ENCODE peak calls at places on chromosomes 5 and 9, in five cellular contexts. One of them, this sample, is unnamed.

GRCh38 chr5:6686916-6687409 is 26.3 kb upstream of the TENT4A start:
- DNase-seq in SK-N-SH: no peak
- DNase-seq in uterus: no peak
- DNase-seq in colonic mucosa: no peak
- DNase-seq in H9: peak; percentile 58
- DNase-seq in this sample: peak; percentile 33

GRCh38 chr5:157994271-157994691 is 135.3 kb upstream of the CLINT1 start:
- DNase-seq in SK-N-SH: no peak
- DNase-seq in uterus: no peak
- DNase-seq in colonic mucosa: no peak
- DNase-seq in H9: no peak
- DNase-seq in this sample: no peak

GRCh38 chr5:45376463-45376862 is 319.7 kb downstream of the HCN1 start:
- DNase-seq in SK-N-SH: no peak
- DNase-seq in uterus: no peak
- DNase-seq in colonic mucosa: no peak
- DNase-seq in H9: no peak
- DNase-seq in this sample: peak; percentile 8

GRCh38 chr9:34601883-34602570 is 9.9 kb downstream of the RPP25L start:
- DNase-seq in SK-N-SH: no peak
- DNase-seq in uterus: no peak
- DNase-seq in colonic mucosa: no peak
- DNase-seq in H9: peak; percentile 55
- DNase-seq in this sample: no peak

GRCh38 chr9:134737842-134738580 is 96.4 kb downstream of the COL5A1 start:
- DNase-seq in SK-N-SH: no peak
- DNase-seq in uterus: no peak
- DNase-seq in colonic mucosa: no peak
- DNase-seq in H9: no peak
- DNase-seq in this sample: no peak

GRCh38 chr9:82799300-82799699 is 263.6 kb downstream of the RASEF start:
- DNase-seq in SK-N-SH: no peak
- DNase-seq in uterus: no peak
- DNase-seq in colonic mucosa: no peak
- DNase-seq in H9: no peak
- DNase-seq in this sample: no peak

GRCh38 chr5:146704949-146705665 is 173.4 kb downstream of the PPP2R2B start:
- DNase-seq in SK-N-SH: no peak
- DNase-seq in uterus: no peak
- DNase-seq in colonic mucosa: no peak
- DNase-seq in H9: no peak
- DNase-seq in this sample: no peak

GRCh38 chr5:31581498-31582099 is 49.5 kb downstream of the C5orf22 start:
- DNase-seq in SK-N-SH: peak; percentile 39
- DNase-seq in uterus: no peak
- DNase-seq in colonic mucosa: no peak
- DNase-seq in H9: no peak
- DNase-seq in this sample: peak; percentile 49

GRCh38 chr9:69590241-69590640 is 81.9 kb downstream of the APBA1 start:
- DNase-seq in SK-N-SH: no peak
- DNase-seq in uterus: no peak
- DNase-seq in colonic mucosa: no peak
- DNase-seq in H9: no peak
- DNase-seq in this sample: no peak

GRCh38 chr5:151688406-151688805 is 1.7 kb upstream of the SPARC start:
- DNase-seq in SK-N-SH: no peak
- DNase-seq in uterus: no peak
- DNase-seq in colonic mucosa: no peak
- DNase-seq in H9: no peak
- DNase-seq in this sample: no peak

GRCh38 chr9:92191801-92192200 is 76.6 kb upstream of the SPTLC1 start:
- DNase-seq in SK-N-SH: peak; percentile 47
- DNase-seq in uterus: no peak
- DNase-seq in colonic mucosa: no peak
- DNase-seq in H9: no peak
- DNase-seq in this sample: peak; percentile 78

GRCh38 chr9:93379051-93379450 is 72.4 kb upstream of the FAM120A start:
- DNase-seq in SK-N-SH: no peak
- DNase-seq in uterus: no peak
- DNase-seq in colonic mucosa: no peak
- DNase-seq in H9: no peak
- DNase-seq in this sample: no peak
- TF ChIP-seq CTCF in SK-N-SH: peak; percentile 28
- TF ChIP-seq CTCF in uterus: no peak
- TF ChIP-seq CTCF in colonic mucosa: no peak
- TF ChIP-seq CTCF in H9: peak; percentile 56
- TF ChIP-seq CTCF in this sample: peak; percentile 22

DNA sequence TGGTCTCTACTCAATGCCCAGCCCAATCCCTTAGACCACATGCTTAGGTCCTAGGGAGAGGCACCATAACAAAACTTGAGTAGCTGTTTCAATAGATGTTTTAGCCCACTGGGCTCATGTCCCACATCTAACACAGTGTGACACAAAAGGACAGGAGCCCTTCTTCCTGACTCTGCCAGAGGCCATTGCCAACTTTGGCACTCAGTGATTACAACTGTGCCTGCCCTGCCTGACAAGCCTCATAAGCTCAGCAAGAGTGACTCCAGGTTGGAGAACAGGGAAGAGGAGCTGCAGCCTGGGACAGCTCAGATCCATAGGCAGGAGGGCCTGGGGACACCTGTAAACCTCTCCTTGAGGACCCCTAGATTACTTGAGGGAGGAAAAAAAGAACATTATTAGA is 230.8 kb downstream of the ENC1 start:
- DNase-seq in SK-N-SH: no peak
- DNase-seq in uterus: no peak
- DNase-seq in colonic mucosa: no peak
- DNase-seq in H9: no peak
- DNase-seq in this sample: no peak
- TF ChIP-seq CTCF in SK-N-SH: no peak
- TF ChIP-seq CTCF in uterus: no peak
- TF ChIP-seq CTCF in colonic mucosa: no peak
- TF ChIP-seq CTCF in H9: no peak
- TF ChIP-seq CTCF in this sample: no peak

GRCh38 chr9:117250610-117251215 is 164.1 kb downstream of the ASTN2 start:
- DNase-seq in SK-N-SH: no peak
- DNase-seq in uterus: no peak
- DNase-seq in colonic mucosa: no peak
- DNase-seq in H9: no peak
- DNase-seq in this sample: no peak

GRCh38 chr9:117245225-117245624 is 169.6 kb downstream of the ASTN2 start:
- DNase-seq in SK-N-SH: no peak
- DNase-seq in uterus: no peak
- DNase-seq in colonic mucosa: no peak
- DNase-seq in H9: no peak
- DNase-seq in this sample: no peak

GRCh38 chr9:117249799-117250198 is 165.1 kb downstream of the ASTN2 start:
- DNase-seq in SK-N-SH: no peak
- DNase-seq in uterus: no peak
- DNase-seq in colonic mucosa: no peak
- DNase-seq in H9: no peak
- DNase-seq in this sample: no peak

GRCh38 chr9:117253256-117253655 is 161.6 kb downstream of the ASTN2 start:
- DNase-seq in SK-N-SH: no peak
- DNase-seq in uterus: no peak
- DNase-seq in colonic mucosa: no peak
- DNase-seq in H9: no peak
- DNase-seq in this sample: no peak

GRCh38 chr9:117247271-117247670 is 167.6 kb downstream of the ASTN2 start:
- DNase-seq in SK-N-SH: peak; percentile 38
- DNase-seq in uterus: no peak
- DNase-seq in colonic mucosa: no peak
- DNase-seq in H9: no peak
- DNase-seq in this sample: no peak
- TF ChIP-seq CTCF in SK-N-SH: no peak
- TF ChIP-seq CTCF in uterus: no peak
- TF ChIP-seq CTCF in colonic mucosa: no peak
- TF ChIP-seq CTCF in H9: peak; percentile 65
- TF ChIP-seq CTCF in this sample: peak; percentile 39

GRCh38 chr9:35740243-35740642 is 7.8 kb downstream of the CREB3 start:
- DNase-seq in SK-N-SH: no peak
- DNase-seq in uterus: no peak
- DNase-seq in colonic mucosa: no peak
- DNase-seq in H9: no peak
- DNase-seq in this sample: no peak

GRCh38 chr9:35741740-35742139 is 7.3 kb downstream of the GBA2 start:
- DNase-seq in SK-N-SH: no peak
- DNase-seq in uterus: no peak
- DNase-seq in colonic mucosa: no peak
- DNase-seq in H9: no peak
- DNase-seq in this sample: no peak

GRCh38 chr9:35746583-35746982 is 2.4 kb downstream of the GBA2 start:
- DNase-seq in SK-N-SH: no peak
- DNase-seq in uterus: no peak
- DNase-seq in colonic mucosa: peak; percentile 81
- DNase-seq in H9: no peak
- DNase-seq in this sample: no peak

GRCh38 chr9:35745569-35745968 is 3.5 kb downstream of the GBA2 start:
- DNase-seq in SK-N-SH: peak; percentile 68
- DNase-seq in uterus: no peak
- DNase-seq in colonic mucosa: no peak
- DNase-seq in H9: no peak
- DNase-seq in this sample: no peak

GRCh38 chr9:35743880-35744518 is 5.0 kb downstream of the GBA2 start:
- DNase-seq in SK-N-SH: no peak
- DNase-seq in uterus: no peak
- DNase-seq in colonic mucosa: no peak
- DNase-seq in H9: no peak
- DNase-seq in this sample: no peak
- TF ChIP-seq CTCF in SK-N-SH: no peak
- TF ChIP-seq CTCF in uterus: no peak
- TF ChIP-seq CTCF in colonic mucosa: no peak
- TF ChIP-seq CTCF in H9: no peak
- TF ChIP-seq CTCF in this sample: no peak

GRCh38 chr9:136234597-136234996 is 11.0 kb downstream of the QSOX2 start:
- DNase-seq in SK-N-SH: no peak
- DNase-seq in uterus: no peak
- DNase-seq in colonic mucosa: no peak
- DNase-seq in H9: no peak
- DNase-seq in this sample: no peak
- TF ChIP-seq CTCF in SK-N-SH: no peak
- TF ChIP-seq CTCF in uterus: no peak
- TF ChIP-seq CTCF in colonic mucosa: no peak
- TF ChIP-seq CTCF in H9: no peak
- TF ChIP-seq CTCF in this sample: no peak

DNA sequence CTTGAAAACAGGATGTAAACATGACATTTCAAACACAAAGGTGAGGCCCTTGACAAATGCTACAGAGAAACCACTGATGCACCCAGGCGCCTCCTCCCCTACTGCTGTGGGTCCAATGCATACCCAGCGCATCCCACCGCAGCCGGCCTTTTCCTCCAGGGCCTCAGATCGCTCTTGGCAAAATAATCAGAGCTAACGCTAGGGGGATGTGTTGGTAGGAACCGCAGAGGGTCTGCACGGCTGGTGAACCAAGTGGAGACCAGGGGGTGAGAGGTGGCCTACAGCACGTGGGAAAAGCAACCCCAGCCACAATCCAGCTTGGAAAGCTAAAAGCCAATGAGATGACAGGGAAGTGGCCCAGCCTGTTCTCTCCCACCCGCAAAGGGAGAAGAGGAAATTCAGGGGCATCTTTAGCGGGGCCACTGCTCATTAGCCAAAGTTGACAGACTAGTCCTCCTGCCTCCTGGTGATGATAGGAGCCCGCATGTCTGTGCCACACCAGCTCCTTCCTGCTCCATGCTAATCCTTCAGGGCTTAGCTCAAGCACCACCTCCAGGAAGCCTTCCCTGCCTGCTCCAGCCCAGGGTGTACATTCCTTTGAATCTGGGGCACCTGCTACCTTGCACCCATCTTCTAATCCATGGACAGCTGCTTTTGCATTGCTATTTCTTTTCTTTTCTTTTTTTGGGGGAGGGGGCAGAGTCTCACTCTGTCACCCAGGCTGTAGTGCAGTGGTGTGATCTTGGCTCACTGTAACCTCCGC is 5.8 kb downstream of the FAM163B start:
- DNase-seq in SK-N-SH: no peak
- DNase-seq in uterus: no peak
- DNase-seq in colonic mucosa: no peak
- DNase-seq in H9: no peak
- DNase-seq in this sample: no peak
- TF ChIP-seq CTCF in SK-N-SH: no peak
- TF ChIP-seq CTCF in uterus: no peak
- TF ChIP-seq CTCF in colonic mucosa: no peak
- TF ChIP-seq CTCF in H9: peak; percentile 53
- TF ChIP-seq CTCF in this sample: no peak

GRCh38 chr9:136137321-136138054 is 18.8 kb upstream of the TMEM250 start:
- DNase-seq in SK-N-SH: peak; percentile 74
- DNase-seq in uterus: no peak
- DNase-seq in colonic mucosa: no peak
- DNase-seq in H9: no peak
- DNase-seq in this sample: no peak

GRCh38 chr9:136140966-136141365 is 22.3 kb upstream of the TMEM250 start:
- DNase-seq in SK-N-SH: no peak
- DNase-seq in uterus: peak; percentile 45
- DNase-seq in colonic mucosa: no peak
- DNase-seq in H9: no peak
- DNase-seq in this sample: no peak

GRCh38 chr9:136136526-136136925 is 17.9 kb upstream of the TMEM250 start:
- DNase-seq in SK-N-SH: no peak
- DNase-seq in uterus: no peak
- DNase-seq in colonic mucosa: no peak
- DNase-seq in H9: no peak
- DNase-seq in this sample: no peak

GRCh38 chr9:136140046-136140445 is 21.4 kb upstream of the TMEM250 start:
- DNase-seq in SK-N-SH: no peak
- DNase-seq in uterus: no peak
- DNase-seq in colonic mucosa: no peak
- DNase-seq in H9: no peak
- DNase-seq in this sample: no peak

DNA sequence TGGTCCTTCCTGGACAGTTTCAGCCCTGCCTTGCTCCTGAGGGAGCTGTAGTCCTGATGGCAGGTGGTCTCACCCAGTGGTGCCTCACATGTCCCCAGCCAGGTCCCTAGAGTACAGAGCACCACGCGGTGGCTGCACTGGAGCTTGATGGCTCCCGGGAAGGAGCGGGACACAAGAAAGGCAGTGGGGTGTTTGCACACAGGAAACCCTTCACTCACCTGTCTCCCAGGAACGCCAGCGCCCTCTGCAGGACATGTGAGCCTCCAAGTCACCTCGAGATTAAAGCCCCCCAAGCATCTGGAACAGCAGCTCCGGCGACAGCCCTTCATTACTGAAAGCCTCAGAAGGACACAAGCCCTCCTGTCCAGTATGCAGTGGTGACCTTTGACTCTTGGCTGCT is 19.9 kb upstream of the TMEM250 start:
- DNase-seq in SK-N-SH: peak; percentile 69
- DNase-seq in uterus: no peak
- DNase-seq in colonic mucosa: peak; percentile 45
- DNase-seq in H9: peak; percentile 91
- DNase-seq in this sample: no peak
- TF ChIP-seq CTCF in SK-N-SH: peak; percentile 56
- TF ChIP-seq CTCF in uterus: no peak
- TF ChIP-seq CTCF in colonic mucosa: peak; percentile 20
- TF ChIP-seq CTCF in H9: peak; percentile 87
- TF ChIP-seq CTCF in this sample: peak; percentile 20

DNA sequence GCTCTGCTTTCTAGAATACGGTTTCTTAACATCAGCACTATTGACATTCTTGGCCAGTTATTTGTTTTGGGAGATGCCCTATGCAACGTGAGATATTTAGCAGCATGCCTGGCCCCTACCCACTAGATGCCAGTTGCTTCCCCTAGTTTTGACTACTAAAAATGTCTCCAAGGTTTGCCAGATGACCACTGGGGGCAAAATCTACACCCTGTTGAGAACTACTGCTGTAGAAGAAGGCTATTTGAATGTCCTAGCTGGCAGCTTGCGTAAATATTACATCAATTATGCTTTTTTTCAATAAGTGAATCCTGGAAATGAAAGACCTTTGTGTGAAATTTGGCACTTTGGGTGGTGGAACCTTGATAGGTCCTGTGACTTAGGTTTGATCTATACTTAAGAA is 5.0 kb downstream of the NCBP1 start:
- DNase-seq in SK-N-SH: no peak
- DNase-seq in uterus: no peak
- DNase-seq in colonic mucosa: no peak
- DNase-seq in H9: no peak
- DNase-seq in this sample: no peak
- TF ChIP-seq CTCF in SK-N-SH: peak; percentile 39
- TF ChIP-seq CTCF in uterus: no peak
- TF ChIP-seq CTCF in colonic mucosa: no peak
- TF ChIP-seq CTCF in H9: peak; percentile 49
- TF ChIP-seq CTCF in this sample: peak; percentile 16

This sample was measured in AG10803.